ENCODE peak calls at places on chromosome 22, in five cellular contexts. W is activated CD4-positive, alpha-beta T cell treated with anti-CD3 and anti-CD28 coated beads for 36 hours; D is mesendoderm; Q is CD4-positive, CD25-positive, alpha-beta regulatory T cell; M is pancreas. P is an unnamed sample.

GRCh38 chr22:45594123-45594941 is 77.3 kb upstream of the ATXN10 start:
- DNase-seq in W (no peak), D (no peak), Q (no peak), M (no peak), P (no peak)

GRCh38 chr22:21652010-21652546 is 10.0 kb downstream of the SDF2L1 start:
- DNase-seq in W (peak; percentile 95), D (peak; percentile 93), Q (peak; percentile 79), M (peak; percentile 87), P (peak; percentile 97)

GRCh38 chr22:17785185-17786184 is 11.2 kb upstream of the BID start:
- DNase-seq in W (peak; percentile 85), D (peak; percentile 89), Q (peak; percentile 64), M (peak; percentile 89), P (peak; percentile 94)

GRCh38 chr22:32206774-32207758 is 2.2 kb upstream of the RFPL2 start:
- DNase-seq in W (peak; percentile 56), D (peak; percentile 90), Q (no peak), M (peak; percentile 51), P (peak; percentile 86)

GRCh38 chr22:45672564-45673481 is 1.2 kb downstream of the ATXN10 start:
- DNase-seq in W (no peak), D (no peak), Q (no peak), M (no peak), P (no peak)

GRCh38 chr22:38153821-38154562 is 27.6 kb downstream of the PLA2G6 start:
- DNase-seq in W (no peak), D (peak; percentile 63), Q (no peak), M (no peak), P (peak; percentile 77)

GRCh38 chr22:24429411-24430365 is 2.3 kb downstream of the ADORA2A start:
- DNase-seq in W (peak; percentile 89), D (peak; percentile 46), Q (peak; percentile 45), M (peak; percentile 86), P (no peak)

GRCh38 chr22:35703861-35704584 is 13.6 kb upstream of the APOL5 start:
- DNase-seq in W (no peak), D (no peak), Q (no peak), M (no peak), P (no peak)

GRCh38 chr22:31083923-31084810 is 3.0 kb downstream of the SMTN start:
- DNase-seq in W (no peak), D (no peak), Q (no peak), M (peak; percentile 56), P (no peak)

GRCh38 chr22:32920032-32920628 is 118.6 kb downstream of the TIMP3 start:
- DNase-seq in W (no peak), D (no peak), Q (no peak), M (no peak), P (no peak)

GRCh38 chr22:25078591-25078990 is 121.1 kb upstream of the CRYBB3 start:
- DNase-seq in W (peak; percentile 42), D (no peak), Q (no peak), M (no peak), P (no peak)

GRCh38 chr22:18931905-18932652 is 4.0 kb downstream of the PRODH start:
- DNase-seq in W (no peak), D (no peak), Q (no peak), M (no peak), P (no peak)

GRCh38 chr22:31127181-31127772 is 4.5 kb downstream of the INPP5J start:
- DNase-seq in W (no peak), D (peak; percentile 83), Q (no peak), M (no peak), P (peak; percentile 92)

GRCh38 chr22:46578824-46579561 is 41.2 kb upstream of the GRAMD4 start:
- DNase-seq in W (no peak), D (no peak), Q (no peak), M (no peak), P (peak; percentile 61)

GRCh38 chr22:20091690-20092476 is 11.8 kb downstream of the DGCR8 start:
- DNase-seq in W (no peak), D (no peak), Q (peak; percentile 52), M (no peak), P (no peak)

GRCh38 chr22:21865041-21865440 is 2.4 kb downstream of the MAPK1 start:
- DNase-seq in W (peak; percentile 68), D (peak; percentile 62), Q (no peak), M (no peak), P (no peak)

GRCh38 chr22:49930596-49931412 is 12.4 kb downstream of the CRELD2 start:
- DNase-seq in W (peak; percentile 77), D (peak; percentile 65), Q (no peak), M (peak; percentile 72), P (peak; percentile 79)

GRCh38 chr22:44963055-44963454 is 46.8 kb downstream of the PHF21B start:
- DNase-seq in W (no peak), D (no peak), Q (no peak), M (no peak), P (no peak)

GRCh38 chr22:25097006-25097405 is 102.7 kb upstream of the CRYBB3 start:
- DNase-seq in W (no peak), D (peak; percentile 36), Q (no peak), M (no peak), P (no peak)

GRCh38 chr22:17882727-17883126 is 108.5 kb upstream of the BID start:
- DNase-seq in W (no peak), D (no peak), Q (no peak), M (no peak), P (no peak)

GRCh38 chr22:44645083-44645482 is 56.9 kb upstream of the PRR5 start:
- DNase-seq in W (no peak), D (no peak), Q (no peak), M (no peak), P (no peak)

GRCh38 chr22:17569971-17570511 is 6.7 kb downstream of the SLC25A18 start:
- DNase-seq in W (no peak), D (peak; percentile 63), Q (no peak), M (no peak), P (peak; percentile 75)

GRCh38 chr22:28442951-28443876 is 236.4 kb downstream of the TTC28 start:
- DNase-seq in W (peak; percentile 58), D (peak; percentile 91), Q (peak; percentile 28), M (peak; percentile 74), P (peak; percentile 87)

GRCh38 chr22:35561796-35562526 is 21.3 kb downstream of the RASD2 start:
- DNase-seq in W (peak; percentile 39), D (peak; percentile 90), Q (no peak), M (no peak), P (peak; percentile 90)

GRCh38 chr22:20013382-20013871 is 3.2 kb downstream of the ARVCF start:
- DNase-seq in W (peak; percentile 64), D (peak; percentile 79), Q (peak; percentile 19), M (peak; percentile 77), P (peak; percentile 94)

GRCh38 chr22:32737811-32738210 is 63.7 kb upstream of the TIMP3 start:
- DNase-seq in W (no peak), D (no peak), Q (no peak), M (no peak), P (no peak)

GRCh38 chr22:36761553-36762240 is 14.2 kb downstream of the IFT27 start:
- DNase-seq in W (no peak), D (no peak), Q (no peak), M (no peak), P (peak; percentile 22)

GRCh38 chr22:40043086-40043485 is 48.3 kb downstream of the FAM83F start:
- DNase-seq in W (no peak), D (no peak), Q (no peak), M (no peak), P (no peak)

GRCh38 chr22:49812838-49813237 is 14.8 kb downstream of the BRD1 start:
- DNase-seq in W (no peak), D (no peak), Q (no peak), M (no peak), P (no peak)

GRCh38 chr22:47837703-47838102 is 1075.3 kb downstream of the TBC1D22A start:
- DNase-seq in W (peak; percentile 43), D (peak; percentile 82), Q (no peak), M (no peak), P (peak; percentile 78)

GRCh38 chr22:38240734-38241252 is 32.0 kb downstream of the TMEM184B start:
- DNase-seq in W (no peak), D (peak; percentile 95), Q (no peak), M (peak; percentile 24), P (peak; percentile 93)

GRCh38 chr22:26711205-26711958 is 54.0 kb downstream of the MIAT start:
- DNase-seq in W (no peak), D (no peak), Q (no peak), M (no peak), P (no peak)